ENCODE peak calls at places on chromosomes 4 and X, in seven cellular contexts. I is activated T-cell treated with anti-CD3 and anti-CD28 coated beads for 1 hour, M is aorta, G is SJSA1, F is progenitor cell of endocrine pancreas, H is nucleus accumbens, J is astrocyte of the spinal cord. E is an unnamed sample.

GRCh38 chrX:128020701-128021100 is 31.5 kb downstream of the ACTRT1 start:
- DNase-seq in H (no peak), I (no peak), F (no peak), G (no peak), J (peak), M (no peak), E (no peak)

GRCh38 chrX:87728459-87728858 is 210.9 kb downstream of the KLHL4 start:
- DNase-seq in F (no peak), J (no peak), G (no peak), M (no peak), H (no peak), I (no peak), E (no peak)

GRCh38 chr4:54661686-54662085 is 3.9 kb downstream of the KIT start:
- DNase-seq in G (no peak), J (peak), I (no peak), F (no peak), H (no peak), M (no peak), E (no peak)

GRCh38 chr4:153071953-153072622 is 132.2 kb upstream of the TRIM2 start:
- DNase-seq in J (no peak), G (no peak), I (no peak), H (no peak), M (no peak), F (no peak), E (no peak)

GRCh38 chr4:22237155-22237751 is 278.6 kb downstream of the ADGRA3 start:
- DNase-seq in I (peak), J (no peak), H (no peak), F (peak), M (no peak), G (no peak), E (no peak)

GRCh38 chr4:22962186-22962786 is 269.5 kb downstream of the GBA3 start:
- DNase-seq in H (no peak), G (no peak), M (no peak), J (peak), I (no peak), F (no peak), E (no peak)

GRCh38 chrX:13875572-13875971 is 58.7 kb upstream of the GPM6B start:
- DNase-seq in G (no peak), H (no peak), J (no peak), F (no peak), M (no peak), I (no peak), E (no peak)

GRCh38 chrX:104156630-104157529 is at the start of gene SLC25A53:
- DNase-seq in I (peak), H (peak), F (peak), J (peak), G (peak), M (peak), E (peak)

GRCh38 chrX:31098081-31098480 is 26.2 kb upstream of the FTHL17 start:
- DNase-seq in M (no peak), H (no peak), I (no peak), G (no peak), F (no peak), J (no peak), E (no peak)

GRCh38 chrX:13412208-13412600 is 92.4 kb upstream of the ATXN3L start:
- DNase-seq in H (no peak), I (no peak), J (no peak), M (no peak), F (no peak), G (no peak), E (no peak)

GRCh38 chrX:153922932-153923857 is 2.9 kb downstream of the ARHGAP4 start:
- DNase-seq in G (peak), H (no peak), J (peak), F (no peak), M (peak), I (no peak), E (peak)

GRCh38 chr4:54658321-54659093 is 750 bp downstream of the KIT start:
- DNase-seq in J (peak), H (peak), G (no peak), M (peak), F (peak), I (no peak), E (peak)

GRCh38 chr4:78520808-78521226 is 30.8 kb upstream of the ANXA3 start:
- DNase-seq in J (peak), M (no peak), G (no peak), F (no peak), H (no peak), I (no peak), E (no peak)

GRCh38 chrX:3046253-3046909 is 5.1 kb downstream of the ARSF start:
- DNase-seq in I (no peak), F (no peak), J (no peak), M (no peak), G (no peak), H (no peak), E (no peak)

GRCh38 chr4:60241886-60242285 is 958.2 kb upstream of the ADGRL3 start:
- DNase-seq in M (no peak), F (no peak), G (no peak), J (peak), I (no peak), H (no peak), E (no peak)